ENCODE peak calls at places on chromosomes 4 and X, in five cellular contexts. Y is tibial artery, P is epithelial cell of proximal tubule, X is WTC11, O is endothelial cell of umbilical vein. U is an unnamed sample.

GRCh38 chrX:1321689-1322088 is 14.9 kb upstream of the IL3RA start:
- DNase-seq in Y (no peak), P (no peak), X (no peak), O (no peak), U (no peak)

GRCh38 chr4:38740303-38740702 is 42.5 kb downstream of the TLR10 start:
- DNase-seq in Y (no peak), P (no peak), X (no peak), O (no peak), U (no peak)

GRCh38 chr4:53541577-53542206 is 49.6 kb downstream of the LNX1 start:
- DNase-seq in Y (no peak), P (peak; percentile 57), X (no peak), O (peak; percentile 84), U (no peak)

GRCh38 chr4:5708171-5708828 is at the start of gene EVC2:
- DNase-seq in Y (peak; percentile 71), P (no peak), X (peak; percentile 73), O (peak; percentile 47), U (no peak)

GRCh38 chrX:138921031-138921430 is 209.5 kb upstream of the FGF13 start:
- DNase-seq in Y (no peak), P (no peak), X (no peak), O (no peak), U (no peak)

GRCh38 chrX:24149346-24150050 is at the start of gene ZFX:
- DNase-seq in Y (peak; percentile 37), P (no peak), X (peak; percentile 39), O (peak; percentile 23), U (peak; percentile 74)

GRCh38 chr4:10087152-10087791 is 29.3 kb downstream of the WDR1 start:
- DNase-seq in Y (no peak), P (no peak), X (no peak), O (no peak), U (no peak)

GRCh38 chrX:46547857-46548256 is 2.6 kb upstream of the ZNF674 start:
- DNase-seq in Y (no peak), P (peak; percentile 56), X (no peak), O (peak; percentile 66), U (no peak)

GRCh38 chrX:7570432-7571009 is 272.4 kb upstream of the VCX start:
- DNase-seq in Y (no peak), P (no peak), X (no peak), O (no peak), U (no peak)

GRCh38 chrX:120514236-120514635 is 45.1 kb upstream of the LAMP2 start:
- DNase-seq in Y (no peak), P (no peak), X (no peak), O (peak; percentile 7), U (peak; percentile 14)

GRCh38 chr4:7845493-7846124 is 94.1 kb downstream of the AFAP1 start:
- DNase-seq in Y (no peak), P (no peak), X (peak; percentile 40), O (no peak), U (no peak)
- TF ChIP-seq CTCF in Y (no peak), P (no peak), X (no peak), O (peak; percentile 13), U (no peak)

GRCh38 chr4:86481429-86481828 is 112.7 kb upstream of the PTPN13 start:
- DNase-seq in Y (no peak), P (no peak), X (no peak), O (no peak), U (no peak)

GRCh38 chr4:86487738-86488137 is 106.4 kb upstream of the PTPN13 start:
- DNase-seq in Y (no peak), P (no peak), X (no peak), O (no peak), U (no peak)

GRCh38 chr4:86482296-86482695 is 111.8 kb upstream of the PTPN13 start:
- DNase-seq in Y (no peak), P (no peak), X (no peak), O (no peak), U (no peak)

GRCh38 chr4:86484241-86484640 is 109.9 kb upstream of the PTPN13 start:
- DNase-seq in Y (no peak), P (no peak), X (no peak), O (no peak), U (no peak)

DNA sequence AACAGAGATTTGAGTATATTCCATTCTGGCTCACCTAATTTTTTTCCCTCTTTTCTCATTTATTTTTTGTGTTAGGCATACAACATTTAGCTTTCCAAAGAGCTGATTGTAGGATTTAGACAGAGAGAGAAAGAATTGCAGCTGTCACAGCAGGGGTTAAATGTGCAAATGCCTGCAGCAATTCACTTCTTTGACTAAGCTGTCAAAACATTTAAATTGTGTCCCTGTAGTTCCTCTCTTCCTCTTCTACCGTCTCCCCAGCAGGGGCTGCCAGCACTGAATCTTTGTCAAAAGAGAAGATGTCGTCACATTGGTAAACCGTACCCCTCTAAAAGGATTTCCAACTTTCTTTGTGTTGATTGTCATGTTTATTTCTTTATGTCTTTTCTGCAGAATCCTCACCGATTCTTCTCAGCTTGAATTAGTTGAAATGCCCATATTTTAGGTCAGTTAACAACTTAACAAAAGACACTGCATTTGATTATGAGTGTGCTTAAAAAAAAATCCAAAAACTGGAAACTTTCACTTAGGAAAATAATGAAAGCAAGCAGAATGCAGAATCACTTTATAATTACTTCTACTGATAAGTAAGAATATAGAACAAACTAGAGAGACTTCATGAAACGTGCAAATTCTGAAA is 111.1 kb upstream of the PTPN13 start:
- DNase-seq in Y (no peak), P (no peak), X (peak; percentile 72), O (no peak), U (peak; percentile 3)
- TF ChIP-seq CTCF in Y (no peak), P (peak; percentile 27), X (no peak), O (no peak), U (peak; percentile 32)

GRCh38 chrX:52015794-52016193 is 53.2 kb downstream of the MAGED4B start:
- DNase-seq in Y (no peak), P (no peak), X (no peak), O (no peak), U (no peak)
- TF ChIP-seq CTCF in Y (no peak), P (no peak), X (no peak), O (no peak), U (no peak)

DNA sequence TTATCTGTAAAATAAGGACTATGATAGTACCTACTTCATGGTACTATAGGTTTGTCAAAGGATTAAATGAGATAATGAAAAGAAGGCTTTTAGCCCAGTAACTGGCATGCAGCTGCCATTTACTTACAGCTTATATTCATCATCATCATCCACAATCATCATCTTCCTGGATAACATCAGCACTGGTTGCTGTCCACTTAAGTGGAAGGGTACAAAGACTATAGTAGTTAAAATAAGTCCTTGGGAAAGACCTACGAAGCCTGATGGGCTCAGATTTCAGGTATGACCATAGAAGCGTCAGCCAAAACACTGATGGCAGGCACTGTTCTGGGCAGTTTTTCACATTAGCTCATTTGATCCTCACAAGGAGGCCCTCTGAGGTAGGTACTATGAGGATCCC is 20.6 kb downstream of the CCDC149 start:
- DNase-seq in Y (no peak), P (no peak), X (no peak), O (no peak), U (no peak)
- TF ChIP-seq CTCF in Y (no peak), P (no peak), X (no peak), O (no peak), U (no peak)

DNA sequence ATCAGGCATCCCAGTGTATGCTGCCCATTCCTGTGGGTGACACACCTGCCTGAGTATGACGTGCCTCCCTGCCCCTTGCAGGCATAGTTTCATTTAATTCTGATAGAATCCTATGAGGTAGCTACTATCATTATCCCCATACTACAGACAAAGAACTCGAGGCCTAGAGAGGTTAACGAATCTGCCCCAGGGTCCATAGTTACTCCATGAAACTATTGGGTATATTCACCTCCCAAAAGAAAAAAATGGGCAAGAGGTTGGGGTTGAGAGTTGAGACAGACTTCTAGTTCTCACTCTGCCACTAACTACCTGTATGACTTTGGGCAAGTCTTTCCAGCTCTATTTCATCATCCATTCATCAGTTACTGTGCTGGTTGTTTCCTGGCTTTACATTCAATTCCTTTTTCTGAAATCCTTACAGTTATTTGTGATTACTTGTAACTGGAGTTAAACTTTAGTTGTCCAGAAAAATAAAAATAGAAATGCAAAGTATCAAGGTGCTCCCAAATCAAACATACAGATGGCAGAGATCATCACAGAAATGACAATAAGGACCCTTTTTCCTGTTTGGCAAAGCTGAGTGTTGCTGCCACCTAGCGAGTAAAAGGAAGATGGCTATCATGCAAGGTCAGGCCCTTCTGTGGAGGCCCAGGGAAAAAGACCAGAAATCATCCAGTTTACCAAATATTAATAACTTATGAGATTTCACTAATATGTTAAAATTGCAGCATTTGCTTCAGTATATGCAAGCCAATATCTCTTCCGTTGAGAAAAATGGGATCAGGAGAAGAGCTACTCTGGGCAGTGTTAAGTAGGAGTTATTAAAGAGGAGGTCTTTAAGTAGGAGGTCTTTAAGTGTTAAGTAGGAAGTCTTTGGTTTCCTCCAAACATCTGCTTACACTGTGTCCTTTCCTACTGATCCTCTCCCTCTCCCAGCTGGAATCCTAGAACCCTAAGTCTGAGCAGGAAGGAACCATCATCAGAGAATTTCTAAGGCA is 17.1 kb upstream of the MAP7D3 start:
- DNase-seq in Y (peak; percentile 34), P (no peak), X (peak; percentile 18), O (peak; percentile 52), U (no peak)
- TF ChIP-seq CTCF in Y (peak; percentile 58), P (peak; percentile 69), X (peak; percentile 42), O (peak; percentile 54), U (peak; percentile 64)

GRCh38 chr4:114208747-114209146 is 229.3 kb upstream of the ARSJ start:
- DNase-seq in Y (no peak), P (peak; percentile 19), X (no peak), O (no peak), U (no peak)
- TF ChIP-seq CTCF in Y (peak; percentile 44), P (peak; percentile 44), X (no peak), O (no peak), U (no peak)